ENCODE peak calls at places on chromosomes 1 and 21, in six cellular contexts. Y is activated T-cell treated with anti-CD3 and anti-CD28 coated beads, Interleukin-2, amount 50 U/mL, for 72 hours; I is Kasumi-1; B is AG04449; O is midbrain; P is Right ventricle myocardium superior. V is an unnamed sample.

GRCh38 chr1:203643213-203644045 is 16.8 kb downstream of the ATP2B4 start:
- DNase-seq in B (no peak), Y (no peak), O (no peak), I (no peak), P (no peak), V (no peak)

GRCh38 chr1:6108937-6109636 is 63.4 kb downstream of the KCNAB2 start:
- DNase-seq in P (peak), Y (peak), O (no peak), B (no peak), I (peak), V (no peak)

GRCh38 chr1:204871405-204872037 is 859 bp downstream of the NFASC start:
- DNase-seq in B (no peak), O (no peak), Y (no peak), I (no peak), P (no peak), V (no peak)

GRCh38 chr1:66282343-66282852 is 251.6 kb upstream of the SGIP1 start:
- DNase-seq in O (no peak), I (no peak), P (no peak), Y (peak), B (peak), V (no peak)

GRCh38 chr1:247913786-247914185 is 6.3 kb upstream of the OR2T8 start:
- DNase-seq in I (no peak), B (no peak), Y (no peak), O (no peak), P (no peak), V (no peak)

GRCh38 chr21:46094401-46095105 is 3.4 kb upstream of the COL6A2 start:
- DNase-seq in P (no peak), Y (no peak), B (no peak), O (no peak), I (no peak), V (no peak)

GRCh38 chr1:33244809-33245186 is 11.5 kb upstream of the ZNF362 start:
- DNase-seq in B (no peak), Y (no peak), P (no peak), I (no peak), O (no peak), V (no peak)

GRCh38 chr1:155698382-155699038 is 9.6 kb downstream of the DAP3 start:
- DNase-seq in I (no peak), O (no peak), B (peak), P (no peak), Y (no peak), V (no peak)

GRCh38 chr1:46617108-46617694 is 590 bp upstream of the MOB3C start:
- DNase-seq in Y (no peak), O (no peak), P (no peak), B (no peak), I (no peak), V (no peak)

GRCh38 chr1:111643696-111644095 is 24.1 kb downstream of the RAP1A start:
- DNase-seq in Y (no peak), P (no peak), O (no peak), B (no peak), I (no peak), V (no peak)

GRCh38 chr21:27480841-27481261 is 514.0 kb upstream of the ADAMTS5 start:
- DNase-seq in P (no peak), I (no peak), Y (no peak), B (no peak), O (no peak), V (no peak)

GRCh38 chr1:175512637-175513412 is 230.6 kb downstream of the TNR start:
- DNase-seq in Y (no peak), B (no peak), P (no peak), O (no peak), I (peak), V (no peak)

GRCh38 chr1:197675475-197676324 is 99.6 kb downstream of the DENND1B start:
- DNase-seq in P (peak), Y (no peak), I (peak), B (no peak), O (no peak), V (no peak)

GRCh38 chr1:48250572-48250971 is 28.1 kb downstream of the SLC5A9 start:
- DNase-seq in O (no peak), P (no peak), B (no peak), I (no peak), Y (no peak), V (no peak)

GRCh38 chr1:115929846-115930245 is 46.5 kb upstream of the SLC22A15 start:
- DNase-seq in I (no peak), O (peak), B (peak), P (no peak), Y (no peak), V (no peak)

GRCh38 chr1:161013104-161013590 is 7.8 kb downstream of the F11R start:
- DNase-seq in Y (no peak), B (no peak), I (peak), O (no peak), P (no peak), V (no peak)

GRCh38 chr1:154463512-154463990 is 38.5 kb upstream of the TDRD10 start:
- DNase-seq in Y (peak), I (peak), P (no peak), O (no peak), B (no peak), V (no peak)

GRCh38 chr1:54745274-54745673 is 19.0 kb downstream of the PARS2 start:
- DNase-seq in O (no peak), P (no peak), I (no peak), Y (no peak), B (no peak), V (no peak)

GRCh38 chr1:20932437-20932977 is 145.4 kb upstream of the HP1BP3 start:
- DNase-seq in O (no peak), Y (peak), P (no peak), B (no peak), I (no peak), V (no peak)

GRCh38 chr1:110056776-110057175 is 13.7 kb downstream of the ALX3 start:
- DNase-seq in I (no peak), O (no peak), B (no peak), P (no peak), Y (no peak), V (no peak)

GRCh38 chr1:78236711-78237110 is 190.9 kb downstream of the GIPC2 start:
- DNase-seq in O (no peak), P (no peak), B (no peak), I (no peak), Y (no peak), V (no peak)

GRCh38 chr1:188237573-188238353 is 1409.0 kb downstream of the PLA2G4A start:
- DNase-seq in O (no peak), B (no peak), Y (no peak), I (no peak), P (no peak), V (no peak)

GRCh38 chr1:201709564-201710295 is 119.2 kb upstream of the IPO9 start:
- DNase-seq in O (peak), I (peak), Y (peak), P (peak), B (no peak), V (peak)

GRCh38 chr1:96416690-96417444 is 304.7 kb upstream of the PTBP2 start:
- DNase-seq in B (no peak), P (no peak), I (no peak), O (no peak), Y (no peak), V (no peak)

V was measured in cerebellum.